ENCODE peak calls at places on chromosomes 4 and X, in ten cellular contexts. V is uterus; M is fibroblast of lung; C is heart right ventricle; Q is mammary epithelial cell; P is CD8-positive, alpha-beta memory T cell; Z is A549; I is upper lobe of right lung; U is sigmoid colon; B is body of pancreas. A is an unnamed sample.

GRCh38 chr4:77449162-77449561 is 156.5 kb upstream of the CXCL13 start:
- DNase-seq in V (no peak), M (peak; percentile 26), C (no peak), Q (no peak), P (no peak), Z (no peak), I (no peak), U (no peak), B (no peak), A (no peak)

GRCh38 chrX:78378476-78379115 is 51.2 kb upstream of the CYSLTR1 start:
- DNase-seq in V (no peak), M (no peak), C (no peak), Q (no peak), P (no peak), Z (no peak), I (no peak), U (no peak), B (no peak), A (no peak)

GRCh38 chrX:119762718-119763117 is 4.3 kb downstream of the SOWAHD start:
- DNase-seq in V (no peak), M (no peak), C (no peak), Q (no peak), P (no peak), Z (no peak), I (no peak), U (no peak), B (no peak), A (no peak)

GRCh38 chr4:127140306-127140705 is 492.5 kb upstream of the INTU start:
- DNase-seq in V (no peak), M (peak; percentile 46), C (no peak), Q (peak; percentile 20), P (no peak), Z (peak; percentile 0), I (no peak), U (no peak), B (no peak), A (no peak)

GRCh38 chrX:134753185-134754008 is 95.1 kb upstream of the PLAC1 start:
- DNase-seq in V (no peak), M (peak; percentile 71), C (no peak), Q (peak; percentile 19), P (no peak), Z (peak; percentile 29), I (no peak), U (no peak), B (no peak), A (no peak)

GRCh38 chrX:53685711-53686110 is 808 bp downstream of the HUWE1 start:
- DNase-seq in V (no peak), M (no peak), C (no peak), Q (no peak), P (no peak), Z (no peak), I (no peak), U (no peak), B (no peak), A (no peak)

GRCh38 chrX:154046262-154046771 is 26.6 kb upstream of the IRAK1 start:
- DNase-seq in V (peak; percentile 65), M (peak; percentile 84), C (peak; percentile 43), Q (no peak), P (no peak), Z (peak; percentile 21), I (no peak), U (peak; percentile 80), B (peak; percentile 31), A (peak; percentile 62)

GRCh38 chrX:108347800-108348199 is 90.4 kb downstream of the COL4A6 start:
- DNase-seq in V (no peak), M (no peak), C (no peak), Q (no peak), P (no peak), Z (no peak), I (no peak), U (no peak), B (no peak), A (no peak)

GRCh38 chrX:129347291-129347690 is 176.0 kb downstream of the SMARCA1 start:
- DNase-seq in V (no peak), M (no peak), C (no peak), Q (no peak), P (no peak), Z (no peak), I (no peak), U (no peak), B (no peak), A (no peak)

GRCh38 chrX:12701625-12702024 is 89.6 kb upstream of the PRPS2 start:
- DNase-seq in V (no peak), M (peak; percentile 57), C (peak; percentile 6), Q (peak; percentile 69), P (no peak), Z (peak; percentile 41), I (peak; percentile 65), U (peak; percentile 73), B (peak; percentile 77), A (peak; percentile 39)

GRCh38 chr4:17807446-17807845 is 3.1 kb downstream of the DCAF16 start:
- DNase-seq in V (no peak), M (peak; percentile 19), C (no peak), Q (no peak), P (no peak), Z (no peak), I (no peak), U (no peak), B (no peak), A (no peak)

GRCh38 chrX:69531031-69531755 is 27.1 kb downstream of the NALF2 start:
- DNase-seq in V (no peak), M (no peak), C (no peak), Q (no peak), P (no peak), Z (no peak), I (no peak), U (no peak), B (no peak), A (no peak)

GRCh38 chrX:3250946-3251345 is 95.5 kb downstream of the MXRA5 start:
- DNase-seq in V (no peak), M (no peak), C (no peak), Q (no peak), P (no peak), Z (no peak), I (no peak), U (no peak), B (no peak), A (no peak)

GRCh38 chrX:23952984-23953907 is 45.4 kb downstream of the CXorf58 start:
- DNase-seq in V (no peak), M (no peak), C (no peak), Q (no peak), P (peak; percentile 49), Z (no peak), I (no peak), U (no peak), B (peak; percentile 6), A (no peak)

GRCh38 chr4:82362565-82362964 is 11.2 kb downstream of the HNRNPD start:
- DNase-seq in V (no peak), M (no peak), C (no peak), Q (no peak), P (no peak), Z (no peak), I (no peak), U (no peak), B (no peak), A (no peak)

GRCh38 chr4:113026556-113026955 is 22.9 kb upstream of the ANK2 start:
- DNase-seq in V (no peak), M (no peak), C (no peak), Q (peak; percentile 29), P (no peak), Z (no peak), I (no peak), U (no peak), B (no peak), A (no peak)

GRCh38 chr4:15188581-15189539 is 186.6 kb downstream of the CPEB2 start:
- DNase-seq in V (no peak), M (no peak), C (no peak), Q (no peak), P (no peak), Z (no peak), I (no peak), U (no peak), B (no peak), A (no peak)

GRCh38 chr4:15186826-15187225 is 184.5 kb downstream of the CPEB2 start:
- DNase-seq in V (no peak), M (no peak), C (no peak), Q (no peak), P (no peak), Z (no peak), I (no peak), U (no peak), B (no peak), A (no peak)

GRCh38 chr4:15182600-15183222 is 180.4 kb downstream of the CPEB2 start:
- DNase-seq in V (no peak), M (no peak), C (no peak), Q (peak; percentile 45), P (no peak), Z (no peak), I (no peak), U (no peak), B (no peak), A (no peak)

DNA sequence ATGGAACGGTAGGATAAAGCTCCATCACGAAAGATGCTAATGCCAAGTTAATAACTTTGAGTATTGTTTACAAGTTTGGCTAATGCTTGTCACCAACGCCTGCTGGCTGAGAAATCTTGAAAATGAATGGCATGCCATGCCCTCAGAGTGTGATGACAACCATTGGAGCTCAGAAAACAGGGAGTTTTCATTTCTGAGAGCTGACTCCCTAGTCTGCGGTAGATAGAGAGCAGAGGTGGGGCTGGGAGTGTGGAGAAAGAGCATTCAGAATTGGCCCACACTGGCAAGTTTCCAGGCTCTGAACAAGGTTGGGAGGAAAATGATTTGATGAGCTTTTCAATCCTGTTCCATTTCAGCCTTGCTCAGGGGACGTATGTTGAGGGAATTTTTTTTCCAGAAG is 183.9 kb downstream of the CPEB2 start:
- DNase-seq in V (no peak), M (no peak), C (no peak), Q (peak; percentile 41), P (no peak), Z (no peak), I (no peak), U (no peak), B (no peak), A (no peak)
- H3K27ac ChIP-seq in V (no peak overlapping the region), M (no peak overlapping the region), C (no peak overlapping the region), Q (no peak overlapping the region), P (no peak overlapping the region), Z (no peak overlapping the region), I (no peak overlapping the region), U (no peak overlapping the region), B (no peak overlapping the region), A (no peak overlapping the region)

GRCh38 chrX:64379924-64380323 is 15.3 kb downstream of the MTMR8 start:
- DNase-seq in V (no peak), M (no peak), C (no peak), Q (no peak), P (no peak), Z (no peak), I (no peak), U (no peak), B (no peak), A (no peak)
- H3K9me3 ChIP-seq in V (no peaks in the 10 kb centered on the region), M (no peaks in the 10 kb centered on the region), C (peaks cover 34% of the 10 kb centered on the region), Q (peaks cover 6% of the 10 kb centered on the region), P (peaks cover 4% of the 10 kb centered on the region), Z (no peaks in the 10 kb centered on the region), I (no peaks in the 10 kb centered on the region), U (peaks cover 4% of the 10 kb centered on the region), B (no peaks in the 10 kb centered on the region), A (no peaks in the 10 kb centered on the region)

GRCh38 chr4:5044341-5044740 is 6.9 kb upstream of the STK32B start:
- DNase-seq in V (no peak), M (no peak), C (no peak), Q (no peak), P (no peak), Z (no peak), I (no peak), U (no peak), B (no peak), A (no peak)
- H3K27ac ChIP-seq in V (no peak overlapping the region), M (no peak overlapping the region), C (no peak overlapping the region), Q (no peak overlapping the region), P (no peak overlapping the region), Z (no peak overlapping the region), I (no peak overlapping the region), U (no peak overlapping the region), B (no peak overlapping the region), A (no peak overlapping the region)

GRCh38 chr4:97493815-97494518 is 649.3 kb downstream of the STPG2 start:
- DNase-seq in V (no peak), M (no peak), C (no peak), Q (peak; percentile 52), P (no peak), Z (no peak), I (no peak), U (no peak), B (no peak), A (no peak)
- H3K9me3 ChIP-seq in V (no peaks in the 10 kb centered on the region), M (no peaks in the 10 kb centered on the region), C (no peaks in the 10 kb centered on the region), Q (no peaks in the 10 kb centered on the region), P (no peaks in the 10 kb centered on the region), Z (no peaks in the 10 kb centered on the region), I (no peaks in the 10 kb centered on the region), U (no peaks in the 10 kb centered on the region), B (no peaks in the 10 kb centered on the region), A (no peaks in the 10 kb centered on the region)

A was measured in right cardiac atrium.